ENCODE peak calls at places on chromosomes 12 and 14, in six cellular contexts. N is HFFc6; C is IMR-90; M is tibial artery; F is MCF 10A; U is CD4-positive, alpha-beta T cell. D is an unnamed sample.

GRCh38 chr12:15580431-15580830 is 208.8 kb downstream of the EPS8 start:
- DNase-seq in F (no peak), C (no peak), M (no peak), N (no peak), U (peak; percentile 39), D (no peak)

GRCh38 chr14:66117600-66117999 is 368.6 kb upstream of the CCDC196 start:
- DNase-seq in U (no peak), C (peak; percentile 33), N (peak; percentile 24), F (peak; percentile 70), M (no peak), D (no peak)

GRCh38 chr12:45601390-45601789 is 128.1 kb upstream of the ARID2 start:
- DNase-seq in F (no peak), M (no peak), C (no peak), U (no peak), N (no peak), D (no peak)

GRCh38 chr12:93982847-93983315 is 165.5 kb upstream of the PLXNC1 start:
- DNase-seq in M (no peak), N (peak; percentile 68), F (peak; percentile 54), U (no peak), C (peak; percentile 93), D (no peak)

GRCh38 chr14:70357985-70358384 is 1.5 kb downstream of the COX16 start:
- DNase-seq in M (no peak), F (no peak), N (no peak), C (no peak), U (no peak), D (no peak)

GRCh38 chr12:130236421-130236820 is 74.2 kb downstream of the FZD10 start:
- DNase-seq in F (no peak), C (no peak), M (no peak), U (no peak), N (no peak), D (no peak)

GRCh38 chr14:81478446-81478845 is 55.2 kb downstream of the SEL1L start:
- DNase-seq in M (no peak), C (no peak), U (no peak), F (peak; percentile 8), N (no peak), D (no peak)

GRCh38 chr12:123966596-123966995 is 6.0 kb downstream of the CCDC92 start:
- DNase-seq in F (no peak), N (peak; percentile 79), U (no peak), C (peak; percentile 80), M (no peak), D (no peak)

GRCh38 chr12:55072093-55072492 is 52.3 kb downstream of the NEUROD4 start:
- DNase-seq in M (no peak), N (peak; percentile 33), U (peak; percentile 79), F (peak; percentile 72), C (no peak), D (no peak)

GRCh38 chr12:646303-647038 is 16.8 kb downstream of the NINJ2 start:
- DNase-seq in F (no peak), M (peak; percentile 78), C (no peak), U (no peak), N (no peak), D (no peak)

GRCh38 chr12:122203301-122203967 is at the start of gene B3GNT4:
- DNase-seq in N (no peak), F (peak; percentile 62), C (peak; percentile 26), U (peak; percentile 72), M (peak; percentile 18), D (no peak)

GRCh38 chr14:93014038-93015023 is 91.4 kb downstream of the CHGA start:
- DNase-seq in C (no peak), U (no peak), F (no peak), M (no peak), N (no peak), D (no peak)

GRCh38 chr12:50215033-50215432 is 47.9 kb upstream of the CERS5 start:
- DNase-seq in C (peak; percentile 39), M (no peak), U (no peak), N (peak; percentile 33), F (peak; percentile 71), D (no peak)

GRCh38 chr12:106282457-106283097 is 20.0 kb upstream of the TCP11L2 start:
- DNase-seq in C (peak; percentile 55), M (no peak), U (peak; percentile 39), N (peak; percentile 64), F (peak; percentile 83), D (no peak)

GRCh38 chr14:24243336-24243836 is 963 bp upstream of the TINF2 start:
- DNase-seq in M (no peak), N (no peak), U (no peak), F (peak; percentile 47), C (no peak), D (no peak)

GRCh38 chr12:119649202-119649808 is 18.6 kb upstream of the PRKAB1 start:
- DNase-seq in M (no peak), N (no peak), F (peak; percentile 44), C (no peak), U (no peak), D (no peak)

GRCh38 chr14:95482967-95483842 is 33.2 kb downstream of the SYNE3 start:
- DNase-seq in N (peak; percentile 93), M (peak; percentile 87), C (peak; percentile 97), F (peak; percentile 88), U (no peak), D (no peak)

GRCh38 chr14:69663322-69663686 is 51.9 kb downstream of the SUSD6 start:
- DNase-seq in F (no peak), M (no peak), U (no peak), C (no peak), N (no peak), D (no peak)

GRCh38 chr12:128690641-128691040 is 133.1 kb downstream of the SLC15A4 start:
- DNase-seq in F (no peak), M (no peak), U (no peak), N (no peak), C (no peak), D (no peak)

GRCh38 chr12:57343703-57344378 is 87.0 kb downstream of the R3HDM2 start:
- DNase-seq in M (no peak), C (no peak), N (no peak), F (no peak), U (no peak), D (no peak)

DNA sequence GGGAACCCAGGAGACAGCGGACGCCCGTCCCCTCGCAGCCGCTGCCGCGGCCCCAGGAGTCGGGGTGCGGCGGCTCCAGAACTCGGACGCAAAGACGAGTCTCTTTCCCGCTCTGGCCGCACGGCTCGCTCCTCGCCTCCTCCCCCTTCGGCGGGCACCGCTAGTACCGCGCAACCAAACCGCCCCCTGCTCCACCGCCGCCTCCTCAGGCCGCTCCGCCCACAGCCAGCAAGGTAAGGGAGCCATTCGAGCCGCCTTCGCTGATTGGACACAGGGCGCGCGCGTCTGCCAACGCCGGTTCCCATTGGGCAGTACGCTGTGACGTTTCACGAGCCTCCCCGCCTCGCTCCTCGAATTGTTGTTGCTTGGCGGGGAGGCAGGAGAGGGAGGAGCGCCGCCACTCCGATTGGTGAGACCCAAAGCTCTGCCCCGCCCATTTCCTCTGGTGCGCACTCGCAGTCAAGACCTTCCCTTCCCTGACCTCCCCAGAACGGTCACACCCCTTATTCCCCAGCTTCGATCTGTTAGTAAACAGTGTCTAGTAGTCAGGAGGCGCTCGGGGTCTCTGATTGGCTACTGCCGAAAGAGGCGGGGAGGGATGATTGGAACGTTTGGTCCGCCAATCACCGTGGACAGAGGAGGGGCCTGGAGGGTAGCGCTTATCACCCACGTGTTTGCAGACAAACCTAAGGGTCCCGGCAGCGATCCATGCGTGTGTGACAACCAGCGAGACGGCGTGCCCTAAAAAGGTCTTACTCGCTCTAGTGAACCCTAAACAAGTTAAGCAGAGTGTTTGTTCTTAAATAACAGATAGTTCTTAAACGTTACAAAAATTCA is at the start of gene RPS6KA5:
- DNase-seq in U (peak; percentile 100), M (peak; percentile 100), N (peak; percentile 100), F (peak; percentile 100), C (peak; percentile 100), D (peak; percentile 99)
- TF ChIP-seq CTCF in U (no peak), M (peak; percentile 13), N (no peak), F (no peak), C (no peak), D (no peak)

GRCh38 chr14:23034498-23035302 is at the start of gene PSMB5:
- DNase-seq in F (peak; percentile 96), U (peak; percentile 80), M (peak; percentile 91), N (peak; percentile 93), C (peak; percentile 96), D (peak; percentile 82)
- TF ChIP-seq CTCF in F (no peak), U (no peak), M (no peak), N (no peak), C (no peak), D (peak; percentile 59)

DNA sequence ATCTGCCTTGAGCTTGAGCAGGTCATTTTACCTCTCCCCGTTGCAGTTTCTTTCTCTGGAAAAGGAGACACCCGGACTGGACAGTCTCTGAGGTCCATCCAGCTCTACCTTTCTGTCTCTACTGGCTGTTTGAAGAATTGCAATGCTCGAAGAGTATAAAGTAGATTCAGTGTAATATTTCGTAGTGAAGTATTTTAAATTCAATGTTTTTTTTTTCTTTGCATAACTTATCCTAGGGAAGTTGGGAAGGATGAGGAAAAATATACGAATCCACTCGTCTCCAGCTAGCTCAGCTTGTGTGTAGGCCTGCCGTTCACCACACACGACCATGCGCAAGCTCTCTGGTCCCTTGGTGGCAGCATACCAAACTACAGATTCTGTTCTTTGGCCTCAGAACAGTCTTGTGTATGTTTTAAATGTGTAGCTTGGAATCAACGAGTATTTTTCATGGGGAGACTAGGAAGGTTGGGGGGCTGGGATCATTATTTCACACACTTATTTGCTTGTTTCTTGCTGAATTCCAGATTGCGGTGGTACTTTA is 307.9 kb downstream of the CACNA1C start:
- DNase-seq in N (no peak), M (no peak), U (no peak), C (no peak), F (no peak), D (no peak)
- TF ChIP-seq CTCF in N (peak; percentile 48), M (peak; percentile 18), U (no peak), C (peak; percentile 10), F (peak; percentile 31), D (peak; percentile 65)

DNA sequence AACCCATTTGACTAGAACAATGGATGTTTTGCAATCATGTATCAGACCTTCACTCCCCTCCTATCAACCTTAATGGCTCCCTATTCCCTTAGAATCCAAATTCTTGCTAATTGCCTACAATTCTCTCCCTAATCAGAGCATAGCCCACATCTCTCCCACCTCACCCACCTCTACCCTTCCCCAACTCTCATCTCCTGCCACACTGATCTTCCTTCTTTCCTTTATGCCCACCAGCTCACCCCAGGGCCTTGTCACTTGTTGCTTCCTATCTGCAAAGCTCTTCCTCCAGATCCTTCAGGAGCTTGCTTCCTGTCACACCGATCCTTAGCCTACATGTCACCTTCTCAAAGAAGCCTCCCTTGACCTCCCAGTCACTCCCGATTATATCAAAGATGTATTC is 177.8 kb downstream of the KSR2 start:
- DNase-seq in F (no peak), M (no peak), U (no peak), N (no peak), C (no peak), D (no peak)
- TF ChIP-seq CTCF in F (no peak), M (no peak), U (no peak), N (no peak), C (no peak), D (no peak)

GRCh38 chr14:102878174-102878969 is 44.1 kb upstream of the AMN start:
- DNase-seq in F (no peak), N (no peak), U (no peak), C (no peak), M (no peak), D (no peak)
- TF ChIP-seq CTCF in F (no peak), N (no peak), U (no peak), C (no peak), M (no peak), D (no peak)

D was measured in type B pancreatic cell.